ENCODE peak calls at places on chromosome 1, in four cellular contexts. One of them, this sample, is unnamed.

GRCh38 chr1:205335692-205336091 is 14.1 kb upstream of the NUAK2 start:
- DNase-seq in SJCRH30: peak; percentile 89
- DNase-seq in body of pancreas: peak; percentile 89
- DNase-seq in neural progenitor cell: peak; percentile 91
- DNase-seq in this sample: peak; percentile 92

GRCh38 chr1:21436488-21437340 is 3.2 kb upstream of the NBPF3 start:
- DNase-seq in body of pancreas: peak; percentile 29
- DNase-seq in SJCRH30: no peak
- DNase-seq in neural progenitor cell: peak; percentile 62
- DNase-seq in this sample: peak; percentile 54

GRCh38 chr1:71780681-71781080 is 501.7 kb downstream of the NEGR1 start:
- DNase-seq in body of pancreas: no peak
- DNase-seq in neural progenitor cell: no peak
- DNase-seq in SJCRH30: no peak
- DNase-seq in this sample: no peak

GRCh38 chr1:201422026-201422425 is 496 bp upstream of the TNNI1 start:
- DNase-seq in body of pancreas: no peak
- DNase-seq in neural progenitor cell: no peak
- DNase-seq in SJCRH30: peak; percentile 75
- DNase-seq in this sample: no peak

GRCh38 chr1:202014915-202015676 is 4.7 kb downstream of the ELF3 start:
- DNase-seq in neural progenitor cell: no peak
- DNase-seq in body of pancreas: peak; percentile 45
- DNase-seq in SJCRH30: no peak
- DNase-seq in this sample: no peak

GRCh38 chr1:101244842-101245574 is 8.2 kb downstream of the S1PR1 start:
- DNase-seq in SJCRH30: no peak
- DNase-seq in neural progenitor cell: no peak
- DNase-seq in body of pancreas: no peak
- DNase-seq in this sample: no peak

GRCh38 chr1:3530086-3530930 is 75.8 kb downstream of the ARHGEF16 start:
- DNase-seq in neural progenitor cell: peak; percentile 36
- DNase-seq in SJCRH30: no peak
- DNase-seq in body of pancreas: peak; percentile 52
- DNase-seq in this sample: peak; percentile 56

GRCh38 chr1:205547932-205548827 is 43.7 kb downstream of the CDK18 start:
- DNase-seq in body of pancreas: no peak
- DNase-seq in SJCRH30: no peak
- DNase-seq in neural progenitor cell: no peak
- DNase-seq in this sample: peak; percentile 4

GRCh38 chr1:96116707-96117106 is 604.9 kb upstream of the PTBP2 start:
- DNase-seq in SJCRH30: no peak
- DNase-seq in body of pancreas: no peak
- DNase-seq in neural progenitor cell: peak; percentile 22
- DNase-seq in this sample: no peak

GRCh38 chr1:79787631-79788030 is 781.1 kb upstream of the ADGRL4 start:
- DNase-seq in neural progenitor cell: no peak
- DNase-seq in SJCRH30: no peak
- DNase-seq in body of pancreas: no peak
- DNase-seq in this sample: no peak

GRCh38 chr1:189609206-189609605 is 868.5 kb downstream of the BRINP3 start:
- DNase-seq in body of pancreas: no peak
- DNase-seq in SJCRH30: no peak
- DNase-seq in neural progenitor cell: no peak
- DNase-seq in this sample: no peak

GRCh38 chr1:156644640-156645039 is 2.7 kb downstream of the BCAN start:
- DNase-seq in body of pancreas: no peak
- DNase-seq in neural progenitor cell: no peak
- DNase-seq in SJCRH30: no peak
- DNase-seq in this sample: no peak

GRCh38 chr1:1758692-1759455 is 19.4 kb downstream of the NADK start:
- DNase-seq in body of pancreas: peak; percentile 90
- DNase-seq in neural progenitor cell: no peak
- DNase-seq in SJCRH30: no peak
- DNase-seq in this sample: peak; percentile 49

GRCh38 chr1:186974774-186975181 is 146.0 kb downstream of the PLA2G4A start:
- DNase-seq in neural progenitor cell: no peak
- DNase-seq in SJCRH30: no peak
- DNase-seq in body of pancreas: no peak
- DNase-seq in this sample: peak; percentile 31

GRCh38 chr1:206445116-206445515 is 25.2 kb upstream of the IKBKE start:
- DNase-seq in body of pancreas: peak; percentile 81
- DNase-seq in SJCRH30: peak; percentile 80
- DNase-seq in neural progenitor cell: no peak
- DNase-seq in this sample: no peak

GRCh38 chr1:200891774-200892157 is 2.9 kb upstream of the INAVA start:
- DNase-seq in neural progenitor cell: peak; percentile 93
- DNase-seq in SJCRH30: peak; percentile 76
- DNase-seq in body of pancreas: peak; percentile 47
- DNase-seq in this sample: peak; percentile 70

GRCh38 chr1:216054593-216054992 is 368.7 kb downstream of the USH2A start:
- DNase-seq in body of pancreas: no peak
- DNase-seq in neural progenitor cell: no peak
- DNase-seq in SJCRH30: no peak
- DNase-seq in this sample: no peak

GRCh38 chr1:218674280-218674773 is 329.2 kb downstream of the TGFB2 start:
- DNase-seq in body of pancreas: peak; percentile 7
- DNase-seq in SJCRH30: peak; percentile 96
- DNase-seq in neural progenitor cell: peak; percentile 88
- DNase-seq in this sample: peak; percentile 60

GRCh38 chr1:162904023-162904422 is 43.0 kb upstream of the CCDC190 start:
- DNase-seq in neural progenitor cell: no peak
- DNase-seq in body of pancreas: no peak
- DNase-seq in SJCRH30: no peak
- DNase-seq in this sample: no peak

GRCh38 chr1:206706298-206706791 is 21.6 kb downstream of the MAPKAPK2 start:
- DNase-seq in body of pancreas: peak; percentile 56
- DNase-seq in SJCRH30: peak; percentile 98
- DNase-seq in neural progenitor cell: peak; percentile 74
- DNase-seq in this sample: peak; percentile 40

GRCh38 chr1:184457500-184457899 is 70.7 kb downstream of the C1orf21 start:
- DNase-seq in neural progenitor cell: no peak
- DNase-seq in body of pancreas: no peak
- DNase-seq in SJCRH30: no peak
- DNase-seq in this sample: no peak

GRCh38 chr1:33686551-33686950 is 177.3 kb upstream of the HMGB4 start:
- DNase-seq in body of pancreas: no peak
- DNase-seq in SJCRH30: no peak
- DNase-seq in neural progenitor cell: no peak
- DNase-seq in this sample: no peak

GRCh38 chr1:218171302-218171893 is 113.7 kb upstream of the RRP15 start:
- DNase-seq in SJCRH30: peak; percentile 64
- DNase-seq in neural progenitor cell: peak; percentile 39
- DNase-seq in body of pancreas: no peak
- DNase-seq in this sample: peak; percentile 39

GRCh38 chr1:57572016-57572415 is 148.2 kb upstream of the DAB1 start:
- DNase-seq in body of pancreas: no peak
- DNase-seq in SJCRH30: no peak
- DNase-seq in neural progenitor cell: no peak
- DNase-seq in this sample: no peak

GRCh38 chr1:95217371-95217770 is 16.6 kb upstream of the RWDD3 start:
- DNase-seq in body of pancreas: no peak
- DNase-seq in neural progenitor cell: no peak
- DNase-seq in SJCRH30: no peak
- DNase-seq in this sample: no peak

GRCh38 chr1:51964309-51964696 is 26.2 kb downstream of the RAB3B start:
- DNase-seq in SJCRH30: no peak
- DNase-seq in neural progenitor cell: no peak
- DNase-seq in body of pancreas: no peak
- DNase-seq in this sample: no peak